ENCODE peak calls at places on chromosomes 1 and 21, in ten cellular contexts. F is tibial artery; N is lower lobe of right lung; G is IMR-90; I is trophoblast cell; U is upper lobe of right lung; A is psoas muscle; X is aorta; R is GM23248; O is CD8-positive, alpha-beta T cell. V is an unnamed sample.
A peak's percentile ranks its signal among the peaks of the same experiment; 100 is the strongest.

GRCh38 chr1:115717541-115717940 is 51.0 kb downstream of the CASQ2 start:
- DNase-seq in F (no peak), N (peak; percentile 53), O (no peak), I (peak; percentile 32), R (peak; percentile 36), G (peak; percentile 15), A (peak; percentile 69), U (no peak), X (peak; percentile 54), V (peak; percentile 20)

GRCh38 chr1:227923353-227924167 is 24.2 kb downstream of the WNT9A start:
- DNase-seq in F (no peak), N (no peak), U (no peak), G (no peak), O (no peak), R (no peak), X (peak; percentile 6), A (no peak), I (no peak), V (no peak)

GRCh38 chr1:111831153-111831552 is 75.5 kb downstream of the DDX20 start:
- DNase-seq in I (no peak), R (no peak), N (no peak), F (no peak), U (no peak), G (no peak), X (no peak), O (no peak), A (no peak), V (no peak)

GRCh38 chr1:245458761-245459174 is 304.0 kb downstream of the KIF26B start:
- DNase-seq in U (no peak), I (peak; percentile 95), N (no peak), X (no peak), F (no peak), R (peak; percentile 79), A (no peak), O (no peak), G (peak; percentile 16), V (no peak)

GRCh38 chr21:45886610-45887026 is 95.0 kb upstream of the COL6A1 start:
- DNase-seq in I (no peak), R (no peak), U (no peak), G (no peak), F (no peak), N (peak; percentile 23), X (peak; percentile 41), A (peak; percentile 39), O (no peak), V (peak; percentile 2)

GRCh38 chr21:45865106-45865835 is 116.3 kb upstream of the COL6A1 start:
- DNase-seq in R (peak; percentile 84), N (peak; percentile 28), O (no peak), G (peak; percentile 92), F (no peak), I (peak; percentile 42), U (no peak), X (no peak), A (no peak), V (no peak)

GRCh38 chr1:200873116-200873670 is 412 bp downstream of the GPR25 start:
- DNase-seq in A (no peak), U (no peak), O (no peak), G (no peak), R (peak; percentile 23), I (no peak), F (no peak), X (no peak), N (no peak), V (no peak)

GRCh38 chr1:53128401-53128800 is 14.0 kb downstream of the SLC1A7 start:
- DNase-seq in I (peak; percentile 22), O (no peak), F (peak; percentile 41), X (peak; percentile 8), R (no peak), N (no peak), G (no peak), A (no peak), U (peak; percentile 6), V (no peak)

GRCh38 chr1:89822109-89822962 is 1.5 kb downstream of the LRRC8D start:
- DNase-seq in F (no peak), I (peak; percentile 46), X (no peak), A (no peak), U (no peak), O (no peak), R (no peak), N (no peak), G (no peak), V (no peak)

GRCh38 chr1:85258536-85259117 is 835 bp downstream of the C1orf52 start:
- DNase-seq in X (peak; percentile 56), O (no peak), A (no peak), R (peak; percentile 59), I (peak; percentile 29), N (no peak), U (no peak), G (no peak), F (no peak), V (no peak)

GRCh38 chr1:16992675-16993074 is 12.3 kb upstream of the MFAP2 start:
- DNase-seq in X (no peak), F (no peak), O (no peak), U (no peak), A (no peak), R (no peak), G (no peak), N (no peak), I (no peak), V (no peak)

GRCh38 chr1:16993521-16994038 is 13.2 kb upstream of the MFAP2 start:
- DNase-seq in F (no peak), I (no peak), U (no peak), X (no peak), G (no peak), O (no peak), N (no peak), A (no peak), R (no peak), V (no peak)

GRCh38 chr1:16992102-16992501 is 11.7 kb upstream of the MFAP2 start:
- DNase-seq in A (no peak), U (no peak), R (no peak), O (no peak), F (no peak), X (no peak), I (no peak), G (no peak), N (no peak), V (no peak)

GRCh38 chr1:16989676-16990391 is 9.4 kb upstream of the MFAP2 start:
- DNase-seq in G (no peak), F (no peak), X (no peak), R (no peak), O (no peak), N (no peak), I (no peak), U (no peak), A (no peak), V (no peak)

DNA sequence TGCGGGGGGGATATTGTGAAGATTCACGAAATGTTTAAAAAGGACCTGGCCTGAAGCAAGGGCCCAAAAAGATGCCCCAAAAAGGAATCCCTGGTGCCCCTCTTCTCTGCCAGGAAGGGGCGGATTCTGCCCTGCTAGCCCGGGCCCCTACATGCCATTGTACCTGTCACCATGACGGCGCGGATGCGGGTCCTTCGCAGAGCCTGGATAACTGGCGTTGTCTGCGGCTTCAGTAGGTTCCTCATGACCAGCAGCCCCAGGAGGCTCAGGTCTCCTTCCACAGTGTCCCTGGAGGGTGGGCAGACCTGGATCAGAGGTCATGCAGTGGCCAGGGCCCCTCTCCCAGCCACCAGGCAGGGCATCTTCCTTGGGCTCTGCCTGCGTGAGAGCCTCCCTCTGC is 11.2 kb upstream of the MFAP2 start:
- DNase-seq in F (no peak), U (no peak), A (no peak), R (no peak), G (no peak), I (no peak), X (no peak), O (no peak), N (no peak), V (no peak)
- H3K36me3 ChIP-seq in F (peaks cover 66% of the 10 kb centered on the region), U (peaks cover 30% of the 10 kb centered on the region), A (no peaks in the 10 kb centered on the region), R (no peaks in the 10 kb centered on the region), G (peaks cover 13% of the 10 kb centered on the region), I (peaks cover 40% of the 10 kb centered on the region), X (no peaks in the 10 kb centered on the region), O (peaks cover 6% of the 10 kb centered on the region), N (peaks cover 81% of the 10 kb centered on the region), V (no peaks in the 10 kb centered on the region)

DNA sequence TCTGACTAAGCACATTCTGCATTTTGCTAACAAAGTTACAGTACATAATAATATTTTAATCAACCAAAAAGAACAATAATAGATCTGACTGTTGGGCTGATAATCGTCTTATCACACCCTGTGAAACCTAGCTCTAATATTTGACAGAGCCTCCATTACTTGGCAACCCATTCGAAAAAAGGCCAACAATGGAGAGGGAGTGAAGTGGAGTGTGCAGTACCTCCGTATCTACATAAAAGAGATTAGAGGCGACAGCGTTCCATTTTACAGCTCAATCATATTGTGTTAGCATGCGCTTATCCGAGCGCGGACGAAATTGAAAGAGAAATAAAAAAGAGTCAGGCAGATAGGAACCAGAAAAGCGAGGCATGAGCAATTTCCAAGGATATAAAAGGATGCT is 137.3 kb upstream of the USH2A start:
- DNase-seq in A (no peak), I (no peak), R (no peak), G (no peak), X (no peak), F (no peak), O (no peak), U (no peak), N (no peak), V (no peak)
- H3K4me1 ChIP-seq in A (no peaks in the 10 kb centered on the region), I (no peaks in the 10 kb centered on the region), R (no peaks in the 10 kb centered on the region), G (no peaks in the 10 kb centered on the region), X (no peaks in the 10 kb centered on the region), F (no peaks in the 10 kb centered on the region), O (no peaks in the 10 kb centered on the region), U (no peaks in the 10 kb centered on the region), N (no peaks in the 10 kb centered on the region), V (no peaks in the 10 kb centered on the region)

DNA sequence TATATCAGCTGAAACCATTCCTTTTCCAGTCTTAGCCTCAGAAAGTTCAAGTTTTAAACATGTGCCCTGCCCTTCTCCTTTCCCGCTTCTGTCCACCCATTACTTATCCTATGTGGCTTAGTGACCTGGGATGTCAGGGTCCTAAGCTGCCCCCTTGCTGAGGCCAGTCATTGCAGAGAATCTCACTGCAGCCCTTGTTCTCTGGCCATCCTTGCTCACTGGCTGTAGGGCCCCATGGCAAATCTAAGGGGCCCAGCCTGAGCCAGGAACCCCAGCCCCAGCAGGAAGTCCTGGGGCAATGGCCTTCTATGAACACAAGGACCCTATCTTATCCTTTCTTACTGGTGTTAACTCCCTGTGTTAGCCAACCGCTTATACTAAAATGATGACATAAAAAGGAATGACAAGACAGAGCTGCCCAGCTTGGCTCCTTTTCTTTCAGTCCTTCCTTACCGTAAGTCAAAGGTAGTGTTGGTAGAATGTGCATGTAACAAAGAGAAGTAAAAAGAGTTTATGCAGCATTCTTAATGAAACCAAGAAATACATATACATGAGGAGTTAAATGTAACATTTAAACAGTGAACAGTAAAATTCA is 29.8 kb downstream of the DHCR24 start:
- DNase-seq in G (no peak), U (peak; percentile 12), R (peak; percentile 24), I (peak; percentile 55), X (no peak), F (peak; percentile 34), O (no peak), N (no peak), A (no peak), V (no peak)
- H3K36me3 ChIP-seq in G (peaks cover 2% of the 10 kb centered on the region), U (peaks cover 28% of the 10 kb centered on the region), R (no peaks in the 10 kb centered on the region), I (peaks cover 55% of the 10 kb centered on the region), X (no peaks in the 10 kb centered on the region), F (peaks cover 8% of the 10 kb centered on the region), O (no peaks in the 10 kb centered on the region), N (peaks cover 52% of the 10 kb centered on the region), A (no peaks in the 10 kb centered on the region), V (peaks cover 17% of the 10 kb centered on the region)

DNA sequence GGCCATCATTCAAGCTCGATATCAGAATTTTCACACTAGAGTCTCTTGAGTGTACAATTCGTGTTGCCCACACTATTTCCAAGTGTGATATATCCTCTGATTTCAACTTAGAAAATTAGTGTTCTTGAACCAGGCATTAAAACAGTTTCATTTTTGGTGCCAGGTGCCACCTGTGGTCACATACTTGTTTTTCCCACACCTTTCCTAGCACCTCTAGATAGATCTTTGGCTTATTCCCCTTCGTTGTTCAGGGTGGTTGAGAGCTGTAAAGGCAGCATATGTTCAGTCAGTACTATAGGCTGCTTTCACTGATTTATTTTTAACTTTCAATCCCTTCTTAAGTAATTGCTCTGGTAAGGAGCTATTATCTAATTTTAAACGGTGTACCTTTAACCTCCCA is 131.1 kb downstream of the NEK7 start:
- DNase-seq in G (no peak), O (no peak), A (no peak), U (no peak), N (no peak), F (no peak), I (no peak), X (no peak), R (no peak), V (no peak)
- H3K4me1 ChIP-seq in G (peaks cover 9% of the 10 kb centered on the region), O (no peaks in the 10 kb centered on the region), A (no peaks in the 10 kb centered on the region), U (peaks cover 9% of the 10 kb centered on the region), N (peaks cover 5% of the 10 kb centered on the region), F (no peaks in the 10 kb centered on the region), I (no peaks in the 10 kb centered on the region), X (no peaks in the 10 kb centered on the region), R (peaks cover 44% of the 10 kb centered on the region), V (peaks cover 11% of the 10 kb centered on the region)